ENCODE peak calls at places on chromosomes 6 and 20, in four cellular contexts. S is PC-9, P is RWPE2, T is Peyer's patch. J is an unnamed sample.

GRCh38 chr20:45823949-45824835 is 2.9 kb downstream of the TNNC2 start:
- DNase-seq in S (peak; percentile 25), P (no peak), T (peak; percentile 80), J (no peak)

GRCh38 chr20:9609892-9610502 is 95.6 kb downstream of the LAMP5 start:
- DNase-seq in S (no peak), P (no peak), T (no peak), J (peak; percentile 38)

GRCh38 chr6:42928748-42929087 is 562 bp upstream of the CNPY3 start:
- DNase-seq in S (no peak), P (no peak), T (no peak), J (no peak)

GRCh38 chr20:37823276-37823980 is 79.5 kb upstream of the VSTM2L start:
- DNase-seq in S (peak; percentile 46), P (no peak), T (no peak), J (peak; percentile 42)

GRCh38 chr20:37220796-37221195 is 40.8 kb downstream of the GHRH start:
- DNase-seq in S (no peak), P (no peak), T (no peak), J (no peak)

GRCh38 chr6:41208439-41209106 is 7.6 kb upstream of the TREML2 start:
- DNase-seq in S (no peak), P (no peak), T (no peak), J (no peak)

GRCh38 chr20:63363981-63364536 is 2.9 kb upstream of the CHRNA4 start:
- DNase-seq in S (no peak), P (no peak), T (no peak), J (no peak)

GRCh38 chr20:4869290-4870193 is 131.8 kb downstream of the SLC23A2 start:
- DNase-seq in S (peak; percentile 49), P (no peak), T (no peak), J (no peak)

GRCh38 chr20:53752971-53753879 is 159.6 kb upstream of the ZNF217 start:
- DNase-seq in S (peak; percentile 48), P (peak; percentile 62), T (no peak), J (peak; percentile 91)

GRCh38 chr6:168865-169455 is 123.3 kb upstream of the DUSP22 start:
- DNase-seq in S (no peak), P (no peak), T (no peak), J (no peak)

GRCh38 chr6:80789912-80790635 is 683.6 kb downstream of the BCKDHB start:
- DNase-seq in S (no peak), P (no peak), T (no peak), J (no peak)

GRCh38 chr6:12482386-12482785 is 192.2 kb downstream of the EDN1 start:
- DNase-seq in S (no peak), P (no peak), T (no peak), J (peak; percentile 36)

GRCh38 chr6:32129297-32130088 is 595 bp downstream of the FKBPL start:
- DNase-seq in S (no peak), P (no peak), T (no peak), J (no peak)

GRCh38 chr20:10786678-10787077 is 112.9 kb upstream of the JAG1 start:
- DNase-seq in S (no peak), P (no peak), T (no peak), J (no peak)

GRCh38 chr6:132401120-132401940 is at the start of gene MOXD1:
- DNase-seq in S (peak; percentile 56), P (peak; percentile 61), T (peak; percentile 56), J (no peak)

GRCh38 chr6:157155838-157156237 is 167.5 kb downstream of the TMEM242 start:
- DNase-seq in S (no peak), P (no peak), T (no peak), J (no peak)

GRCh38 chr20:21433329-21433890 is 36.1 kb upstream of the NKX2-4 start:
- DNase-seq in S (no peak), P (no peak), T (no peak), J (peak; percentile 52)

GRCh38 chr20:25066386-25066785 is 8.4 kb upstream of the ACSS1 start:
- DNase-seq in S (no peak), P (peak; percentile 19), T (peak; percentile 11), J (no peak)

DNA sequence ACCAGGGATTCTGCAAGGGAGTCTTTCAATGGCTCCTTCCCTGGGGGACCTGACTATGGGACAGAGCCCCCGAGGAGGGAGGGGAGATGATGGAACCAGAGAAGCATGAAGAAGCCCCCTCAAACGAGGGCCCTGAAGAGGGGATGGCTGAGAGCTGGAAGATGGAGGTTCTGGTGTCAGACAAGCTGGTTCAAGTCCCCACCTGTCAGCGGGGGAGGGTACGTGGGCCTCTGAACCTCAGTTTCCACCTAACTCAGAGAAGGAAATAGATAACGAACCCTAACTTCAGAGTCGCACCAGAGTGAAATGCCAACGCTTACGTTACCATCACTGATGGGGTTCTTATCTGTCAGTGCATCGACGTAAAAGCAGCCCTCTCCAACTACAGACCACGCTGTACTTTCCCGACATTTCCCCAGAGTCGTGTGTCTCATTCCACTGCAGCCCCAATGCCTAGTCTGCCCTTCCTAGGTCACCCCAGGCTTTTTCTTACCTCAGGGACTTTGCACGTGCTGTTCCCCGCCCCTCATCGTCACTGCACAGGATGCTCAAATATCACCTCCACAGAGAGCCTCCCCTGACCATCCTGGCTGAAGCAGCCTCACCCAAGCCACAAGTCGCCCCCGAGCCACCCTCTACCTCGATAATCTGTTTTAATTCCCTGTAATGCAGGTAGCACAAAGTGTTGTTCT is 60.4 kb downstream of the PREX1 start:
- DNase-seq in S (no peak), P (peak; percentile 68), T (peak; percentile 14), J (no peak)
- H3K4me1 ChIP-seq in S (no peaks in the 10 kb centered on the region), P (no peaks in the 10 kb centered on the region), T (no peaks in the 10 kb centered on the region), J (no peaks in the 10 kb centered on the region)

GRCh38 chr6:88895911-88896310 is 67.5 kb downstream of the RNGTT start:
- DNase-seq in S (no peak), P (no peak), T (no peak), J (no peak)

DNA sequence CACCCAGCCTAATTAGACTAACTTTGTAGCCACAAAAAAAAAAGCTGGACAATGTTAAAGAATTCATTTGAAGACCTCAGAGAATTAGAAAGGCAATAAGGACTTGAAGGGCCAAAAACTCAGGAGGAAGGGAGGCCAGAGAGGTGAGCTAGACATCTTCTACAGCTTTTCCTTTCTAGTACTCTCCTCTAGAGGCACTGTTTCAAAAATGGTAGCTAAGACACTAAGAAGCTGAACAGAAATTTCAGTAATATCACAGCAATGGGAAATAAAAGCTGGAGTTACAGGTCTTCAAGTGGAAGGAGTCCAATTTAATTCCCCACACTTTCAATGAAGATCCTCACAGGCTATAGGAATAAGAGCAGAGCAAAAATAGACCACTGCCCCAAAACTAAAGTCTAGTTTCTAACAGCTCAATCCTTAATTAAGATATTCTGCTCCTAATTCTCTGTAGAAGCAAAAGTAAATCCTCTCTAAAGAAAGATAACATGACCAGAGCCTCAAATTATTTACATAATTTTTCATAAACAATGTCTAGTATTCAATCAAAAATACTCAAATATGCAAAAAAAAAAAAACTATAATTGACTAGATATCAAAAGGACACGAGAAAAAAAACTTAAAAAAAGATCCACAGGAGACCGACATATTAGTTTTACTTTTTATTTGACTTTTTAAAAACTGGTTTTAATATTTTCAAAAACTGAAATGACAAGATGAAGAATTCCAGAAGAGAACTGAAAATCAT is 63.7 kb downstream of the RNGTT start:
- DNase-seq in S (no peak), P (no peak), T (no peak), J (no peak)
- TF ChIP-seq CTCF in S (peak; percentile 19), P (peak; percentile 32), T (no peak), J (peak; percentile 37)

DNA sequence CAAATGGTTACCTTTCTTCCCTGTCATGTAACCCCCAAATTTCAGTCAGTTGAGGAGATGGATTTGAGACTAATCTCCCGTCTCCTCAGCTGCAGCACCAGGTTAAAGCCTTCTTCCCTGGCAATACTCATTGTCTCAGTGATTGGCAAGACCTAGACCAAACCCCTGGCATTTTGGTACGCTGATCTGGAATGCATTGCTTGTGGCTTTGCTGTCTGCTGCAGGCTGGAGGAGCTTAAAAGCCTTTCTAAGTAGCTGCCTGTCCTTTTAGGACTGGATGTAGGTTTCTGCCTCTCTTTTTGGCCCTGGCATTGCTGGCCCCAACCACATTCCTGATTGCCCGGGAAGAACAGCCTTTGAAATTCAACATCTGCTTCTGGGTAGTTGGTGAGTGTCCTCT is 729.6 kb upstream of the GJE1 start:
- DNase-seq in S (no peak), P (no peak), T (no peak), J (no peak)
- H3K27ac ChIP-seq in S (no peak overlapping the region), P (no peak overlapping the region), T (no peak overlapping the region), J (no peak overlapping the region)

GRCh38 chr6:149046164-149046821 is 271.2 kb upstream of the TAB2 start:
- DNase-seq in S (no peak), P (no peak), T (no peak), J (no peak)
- H3K4me1 ChIP-seq in S (peaks cover 38% of the 10 kb centered on the region), P (peaks cover 19% of the 10 kb centered on the region), T (no peaks in the 10 kb centered on the region), J (peaks cover 10% of the 10 kb centered on the region)

DNA sequence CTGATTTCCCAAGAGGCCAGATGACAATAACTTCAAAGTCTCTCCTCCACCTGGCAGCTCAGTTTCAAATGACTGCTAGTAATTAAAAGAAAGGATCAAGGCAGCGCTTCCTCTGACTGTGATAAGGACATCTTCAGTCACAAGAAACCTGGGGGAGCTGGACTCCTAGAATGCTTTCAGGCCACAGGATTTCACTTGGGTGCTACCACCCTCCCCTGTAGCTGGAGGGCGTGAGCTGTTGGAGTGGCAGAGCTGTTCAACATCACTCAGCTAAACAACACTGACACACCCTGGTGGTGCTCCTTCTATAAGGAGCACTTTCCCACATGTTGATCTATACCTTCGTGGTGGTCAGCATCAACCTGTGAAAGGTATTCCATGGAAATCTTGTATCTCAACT is 2.2 kb upstream of the CNR1 start:
- DNase-seq in S (no peak), P (no peak), T (no peak), J (no peak)
- TF ChIP-seq CTCF in S (no peak), P (no peak), T (no peak), J (no peak)

DNA sequence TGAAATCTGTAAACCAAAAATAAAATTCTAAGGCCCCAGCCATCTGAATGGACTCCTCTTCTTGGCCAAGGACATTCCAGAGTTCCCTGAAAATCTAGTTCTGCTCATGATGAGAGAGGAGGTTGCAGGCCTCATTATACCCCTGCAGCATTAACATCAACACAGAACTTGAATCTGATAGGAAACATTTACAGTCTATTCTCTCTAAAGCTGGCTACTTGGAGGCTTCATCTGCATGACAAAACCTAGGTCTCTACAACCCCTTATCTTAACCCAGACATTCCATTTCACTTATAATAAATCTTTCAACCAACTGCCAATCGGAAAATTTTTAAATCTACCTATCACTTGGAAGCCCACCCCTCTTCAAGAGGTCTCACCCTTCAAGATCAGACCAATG is 15.7 kb downstream of the RTN4IP1 start:
- DNase-seq in S (no peak), P (no peak), T (no peak), J (no peak)
- H3K27ac ChIP-seq in S (no peak overlapping the region), P (no peak overlapping the region), T (peak overlapping the region; percentile 6), J (no peak overlapping the region)

DNA sequence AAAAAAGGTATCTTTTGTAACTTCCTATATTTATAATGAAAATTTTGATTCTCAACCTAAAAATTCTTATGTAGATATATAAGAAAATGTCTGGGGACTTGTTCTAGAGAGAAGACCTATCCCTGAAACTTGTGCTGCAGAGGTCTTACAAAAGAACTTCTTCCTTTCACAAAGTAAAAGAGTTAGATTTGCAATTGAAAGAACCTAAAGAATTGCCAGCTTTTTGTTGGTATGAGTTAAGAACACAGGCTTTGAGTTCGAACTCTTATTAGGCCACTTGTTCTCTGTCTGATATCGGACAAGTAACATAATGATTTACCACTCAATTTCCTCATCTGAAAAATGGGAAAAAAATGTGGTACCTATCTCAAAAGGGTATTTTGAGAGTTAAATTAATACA is 162.0 kb upstream of the LAMA2 start:
- DNase-seq in S (no peak), P (no peak), T (no peak), J (no peak)
- H3K4me1 ChIP-seq in S (no peaks in the 10 kb centered on the region), P (no peaks in the 10 kb centered on the region), T (no peaks in the 10 kb centered on the region), J (peaks cover 18% of the 10 kb centered on the region)

J was measured in foreskin keratinocyte.